ENCODE peak calls at places on chromosomes 16 and 17, in five cellular contexts. U is mesendoderm, D is neural progenitor cell, B is PC-3, Q is mesenchymal stem cell. X is an unnamed sample.
A peak's percentile ranks its signal among the peaks of the same experiment; 100 is the strongest.

GRCh38 chr17:29407856-29408255 is 17.7 kb downstream of the TAOK1 start:
- DNase-seq in U (no peak), D (no peak), B (no peak), Q (no peak), X (no peak)

GRCh38 chr16:30567160-30567990 is 4.1 kb downstream of the ZNF688 start:
- DNase-seq in U (no peak), D (no peak), B (peak; percentile 58), Q (peak; percentile 65), X (no peak)

GRCh38 chr17:28282596-28282995 is 36.4 kb upstream of the TMEM97 start:
- DNase-seq in U (peak; percentile 48), D (no peak), B (peak; percentile 43), Q (peak; percentile 84), X (no peak)

GRCh38 chr16:88626646-88627045 is 11.7 kb upstream of the IL17C start:
- DNase-seq in U (no peak), D (no peak), B (no peak), Q (no peak), X (no peak)

GRCh38 chr17:64504769-64505319 is 1.2 kb downstream of the DDX5 start:
- DNase-seq in U (peak; percentile 37), D (no peak), B (peak; percentile 31), Q (peak; percentile 73), X (no peak)

GRCh38 chr17:38724337-38724988 is 5.7 kb upstream of the CISD3 start:
- DNase-seq in U (no peak), D (no peak), B (no peak), Q (no peak), X (no peak)

GRCh38 chr17:70535986-70536385 is 366.7 kb downstream of the KCNJ2 start:
- DNase-seq in U (no peak), D (no peak), B (peak; percentile 36), Q (peak; percentile 19), X (no peak)

GRCh38 chr17:47077576-47077975 is 98.5 kb upstream of the RPRML start:
- DNase-seq in U (no peak), D (no peak), B (peak; percentile 82), Q (peak; percentile 35), X (no peak)

GRCh38 chr16:15440852-15441251 is 6.5 kb downstream of the BMERB1 start:
- DNase-seq in U (no peak), D (no peak), B (peak; percentile 80), Q (peak; percentile 80), X (no peak)

GRCh38 chr16:23863511-23864422 is 28.0 kb downstream of the PRKCB start:
- DNase-seq in U (no peak), D (no peak), B (no peak), Q (no peak), X (no peak)

GRCh38 chr17:63945851-63946439 is 13.8 kb upstream of the CD79B start:
- DNase-seq in U (no peak), D (no peak), B (no peak), Q (no peak), X (no peak)

GRCh38 chr16:28180660-28181556 is 30.9 kb downstream of the XPO6 start:
- DNase-seq in U (no peak), D (no peak), B (no peak), Q (peak; percentile 45), X (no peak)

GRCh38 chr17:76530489-76530814 is 7.1 kb downstream of the CYGB start:
- DNase-seq in U (no peak), D (no peak), B (no peak), Q (no peak), X (peak; percentile 75)

GRCh38 chr16:25135239-25135878 is 23.8 kb downstream of the LCMT1 start:
- DNase-seq in U (no peak), D (no peak), B (peak; percentile 78), Q (peak; percentile 54), X (no peak)

GRCh38 chr17:37744961-37745800 is at the start of gene HNF1B:
- DNase-seq in U (peak; percentile 80), D (peak; percentile 56), B (peak; percentile 31), Q (no peak), X (peak; percentile 86)

GRCh38 chr16:75272097-75272548 is 20.7 kb upstream of the BCAR1 start:
- DNase-seq in U (peak; percentile 61), D (no peak), B (no peak), Q (peak; percentile 33), X (peak; percentile 75)

GRCh38 chr16:9911231-9911630 is 271.0 kb downstream of the GRIN2A start:
- DNase-seq in U (no peak), D (no peak), B (no peak), Q (no peak), X (no peak)

GRCh38 chr17:29444589-29444988 is 54.4 kb downstream of the TAOK1 start:
- DNase-seq in U (no peak), D (no peak), B (peak; percentile 25), Q (peak; percentile 33), X (no peak)

GRCh38 chr17:44087319-44087718 is 16.8 kb downstream of the G6PC3 start:
- DNase-seq in U (no peak), D (no peak), B (no peak), Q (no peak), X (no peak)

GRCh38 chr17:34254651-34255380 is at the start of gene CCL2:
- DNase-seq in U (peak; percentile 96), D (peak; percentile 73), B (no peak), Q (peak; percentile 82), X (peak; percentile 83)

GRCh38 chr17:34251186-34251585 is 3.9 kb upstream of the CCL2 start:
- DNase-seq in U (no peak), D (no peak), B (no peak), Q (no peak), X (no peak)

GRCh38 chr17:34252138-34252889 is 2.8 kb upstream of the CCL2 start:
- DNase-seq in U (peak; percentile 56), D (no peak), B (no peak), Q (peak; percentile 96), X (peak; percentile 98)

GRCh38 chr17:34254146-34254545 is 939 bp upstream of the CCL2 start:
- DNase-seq in U (peak; percentile 42), D (no peak), B (no peak), Q (peak; percentile 72), X (no peak)

GRCh38 chr17:34252890-34253525 is 2.1 kb upstream of the CCL2 start:
- DNase-seq in U (no peak), D (no peak), B (no peak), Q (no peak), X (no peak)
- H3K9ac ChIP-seq in U (no peak overlapping the region), D (no peak overlapping the region), B (no peak overlapping the region), Q (peak overlapping the region; percentile 81), X (no peak overlapping the region)

GRCh38 chr16:56849690-56850680 is 15.0 kb upstream of the SLC12A3 start:
- DNase-seq in U (no peak), D (no peak), B (no peak), Q (no peak), X (peak; percentile 41)
- H3K4me1 ChIP-seq in U (peaks cover 5% of the 10 kb centered on the region), D (peaks cover 25% of the 10 kb centered on the region), B (peaks cover 36% of the 10 kb centered on the region), Q (peaks cover 30% of the 10 kb centered on the region), X (peaks cover 51% of the 10 kb centered on the region)

GRCh38 chr17:31488264-31488981 is 96.9 kb downstream of the RAB11FIP4 start:
- DNase-seq in U (peak; percentile 51), D (peak; percentile 54), B (peak; percentile 9), Q (no peak), X (peak; percentile 86)
- H3K4me3 ChIP-seq in U (peak overlapping the region; percentile 10), D (peak overlapping the region; percentile 99), B (peak overlapping the region; percentile 66), Q (no peak overlapping the region), X (peak overlapping the region; percentile 65)

DNA sequence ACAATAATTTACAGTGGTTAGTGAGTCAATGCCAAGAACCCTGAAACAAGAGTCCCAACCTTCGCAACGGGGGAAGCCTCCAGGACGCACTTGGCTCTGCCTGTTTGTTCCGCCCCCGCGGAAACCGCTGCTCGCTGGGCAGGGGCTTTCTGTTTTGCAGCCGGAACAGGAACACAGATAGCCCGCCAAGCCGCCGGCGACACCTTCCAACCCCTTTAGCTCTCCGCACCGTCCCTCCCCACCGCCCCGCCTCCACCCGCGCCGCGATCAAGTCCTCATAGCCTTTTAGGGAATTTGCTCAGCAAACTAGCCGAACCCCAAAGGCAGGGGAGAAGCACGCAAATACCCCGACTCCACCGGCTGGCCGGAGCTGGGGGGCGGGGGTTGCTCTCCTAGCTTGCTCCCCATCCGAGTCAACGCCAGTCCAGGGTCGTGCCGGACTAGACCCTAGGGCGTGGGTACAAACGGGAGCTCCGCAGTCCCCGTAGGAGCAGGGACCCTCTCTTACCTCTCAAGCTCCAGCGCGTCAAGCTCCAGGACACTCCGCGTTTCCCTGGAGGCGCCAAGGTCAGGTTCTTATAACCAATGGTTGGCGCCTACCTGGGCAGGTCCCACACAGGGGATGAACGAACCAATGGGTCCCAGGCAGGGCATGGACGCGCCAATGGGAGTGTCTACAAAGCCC is at the start of gene SLFN13:
- DNase-seq in U (peak; percentile 97), D (peak; percentile 56), B (peak; percentile 68), Q (peak; percentile 24), X (peak; percentile 93)
- H3K9ac ChIP-seq in U (peak within 1 kb of the TSS; percentile 80), D (no peak within 1 kb of the TSS), B (peak within 1 kb of the TSS; percentile 74), Q (peak within 1 kb of the TSS; percentile 48), X (peak within 1 kb of the TSS; percentile 13)

DNA sequence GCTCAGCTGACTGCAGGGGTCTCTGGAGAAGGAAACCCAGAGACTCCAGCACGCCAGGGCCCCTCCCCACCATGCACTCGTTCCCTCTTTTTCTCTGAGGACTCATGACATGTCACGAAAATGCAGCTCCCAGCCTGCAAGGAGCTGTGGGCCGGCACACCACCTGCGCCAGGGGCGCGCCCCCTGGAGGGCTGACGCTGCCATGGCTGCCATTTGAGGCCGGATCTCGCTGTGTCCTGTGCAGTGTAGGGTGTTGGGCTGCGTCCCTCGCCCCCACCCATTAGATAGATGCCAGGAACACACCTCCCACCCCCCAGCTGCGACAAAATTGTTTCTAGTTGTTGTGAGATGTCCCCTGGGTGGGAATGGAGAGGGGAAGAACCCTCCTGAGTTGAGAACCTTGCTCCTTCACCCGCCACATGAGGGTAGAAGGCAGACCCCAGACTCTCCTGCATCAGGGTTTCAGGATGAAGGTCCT is 8.2 kb downstream of the SYNGR2 start:
- DNase-seq in U (peak; percentile 79), D (peak; percentile 79), B (peak; percentile 44), Q (peak; percentile 45), X (peak; percentile 86)
- H3K4me1 ChIP-seq in U (peaks cover 2% of the 10 kb centered on the region), D (no peaks in the 10 kb centered on the region), B (peaks cover 12% of the 10 kb centered on the region), Q (peaks cover 27% of the 10 kb centered on the region), X (peaks cover 36% of the 10 kb centered on the region)

GRCh38 chr16:53743149-53743566 is 39.2 kb downstream of the FTO start:
- DNase-seq in U (peak; percentile 72), D (peak; percentile 51), B (peak; percentile 43), Q (peak; percentile 30), X (no peak)

GRCh38 chr16:53744449-53744848 is 40.5 kb downstream of the FTO start:
- DNase-seq in U (peak; percentile 89), D (no peak), B (peak; percentile 39), Q (no peak), X (no peak)

GRCh38 chr16:53745753-53746258 is 41.9 kb downstream of the FTO start:
- DNase-seq in U (peak; percentile 75), D (no peak), B (peak; percentile 81), Q (no peak), X (no peak)

GRCh38 chr16:53741546-53741945 is 37.6 kb downstream of the FTO start:
- DNase-seq in U (no peak), D (no peak), B (peak; percentile 3), Q (no peak), X (no peak)

GRCh38 chr16:53745126-53745525 is 41.2 kb downstream of the FTO start:
- DNase-seq in U (peak; percentile 29), D (no peak), B (peak; percentile 49), Q (no peak), X (no peak)
- H3K4me3 ChIP-seq in U (no peak overlapping the region), D (no peak overlapping the region), B (peak overlapping the region; percentile 13), Q (peak overlapping the region; percentile 35), X (no peak overlapping the region)

X was measured in kidney.